ENCODE peak calls at places on chromosomes 16 and 17, in eight cellular contexts. F is vagina, W is HCT116, U is choroid plexus epithelial cell, P is psoas muscle, K is HFFc6, X is Panc1, S is Calu3. B is an unnamed sample.

GRCh38 chr16:12066823-12067222 is 90.3 kb downstream of the SNX29 start:
- DNase-seq in F (no peak), S (no peak), P (no peak), X (no peak), U (no peak), K (no peak), W (no peak), B (no peak)

GRCh38 chr17:45405250-45406086 is 27.2 kb downstream of the ARHGAP27 start:
- DNase-seq in U (peak), W (no peak), F (no peak), X (no peak), P (no peak), S (no peak), K (no peak), B (no peak)

GRCh38 chr16:11100239-11100750 is 155.7 kb downstream of the SOCS1 start:
- DNase-seq in U (peak), X (no peak), F (no peak), P (peak), S (no peak), W (peak), K (peak), B (peak)

GRCh38 chr17:15957206-15957605 is 12.3 kb downstream of the ADORA2B start:
- DNase-seq in S (no peak), W (peak), F (no peak), U (no peak), X (no peak), P (no peak), K (no peak), B (peak)

GRCh38 chr16:554640-555413 is 5.4 kb upstream of the PRR35 start:
- DNase-seq in U (no peak), F (no peak), K (peak), S (no peak), X (no peak), P (peak), W (no peak), B (no peak)

GRCh38 chr16:56203052-56203451 is 11.8 kb downstream of the GNAO1 start:
- DNase-seq in W (peak), P (peak), F (no peak), U (peak), X (no peak), K (peak), S (peak), B (peak)

GRCh38 chr17:75227729-75228128 is 22.2 kb downstream of the NUP85 start:
- DNase-seq in K (no peak), U (no peak), S (no peak), P (no peak), X (no peak), F (no peak), W (no peak), B (no peak)

GRCh38 chr16:11229906-11230305 is 26.1 kb downstream of the SOCS1 start:
- DNase-seq in U (no peak), F (no peak), S (peak), K (no peak), P (no peak), X (no peak), W (no peak), B (peak)

GRCh38 chr17:67376509-67376891 is 581 bp upstream of the PITPNC1 start:
- DNase-seq in P (no peak), S (no peak), K (peak), X (no peak), F (no peak), U (peak), W (no peak), B (peak)

GRCh38 chr16:30783280-30784109 is 3.5 kb downstream of the ZNF629 start:
- DNase-seq in F (no peak), K (no peak), P (no peak), W (no peak), X (no peak), U (no peak), S (no peak), B (no peak)

GRCh38 chr17:38872671-38873385 is 3.0 kb downstream of the LASP1 start:
- DNase-seq in X (no peak), U (no peak), F (no peak), S (no peak), K (no peak), P (no peak), W (no peak), B (no peak)

GRCh38 chr16:69595127-69596036 is 29.6 kb downstream of the NFAT5 start:
- DNase-seq in P (no peak), W (no peak), K (peak), U (peak), S (no peak), X (peak), F (no peak), B (peak)

GRCh38 chr16:9441021-9441420 is 349.6 kb downstream of the HAPSTR1 start:
- DNase-seq in F (no peak), K (no peak), U (no peak), W (no peak), P (no peak), S (peak), X (no peak), B (no peak)

GRCh38 chr16:74830646-74831045 is 56.0 kb upstream of the FA2H start:
- DNase-seq in F (no peak), S (no peak), K (no peak), P (no peak), W (no peak), U (no peak), X (no peak), B (no peak)

GRCh38 chr16:56817056-56817455 is 48.0 kb upstream of the SLC12A3 start:
- DNase-seq in P (no peak), K (no peak), U (no peak), S (no peak), X (no peak), W (no peak), F (no peak), B (no peak)

GRCh38 chr17:58415371-58416055 is 1.8 kb downstream of the RNF43 start:
- DNase-seq in S (peak), P (no peak), X (no peak), W (no peak), U (no peak), K (no peak), F (no peak), B (peak)

GRCh38 chr17:51650772-51651171 is 390.4 kb downstream of the UTP18 start:
- DNase-seq in X (no peak), U (no peak), S (no peak), K (no peak), W (no peak), P (no peak), F (no peak), B (no peak)

GRCh38 chr17:30236807-30237206 is 1.3 kb upstream of the SLC6A4 start:
- DNase-seq in P (peak), X (no peak), U (peak), W (peak), F (no peak), S (peak), K (no peak), B (peak)

GRCh38 chr16:27692576-27692975 is 142.6 kb downstream of the KATNIP start:
- DNase-seq in F (no peak), P (no peak), S (no peak), W (no peak), U (no peak), K (no peak), X (no peak), B (no peak)

GRCh38 chr16:55146939-55147338 is 177.1 kb upstream of the IRX6 start:
- DNase-seq in S (no peak), U (no peak), F (no peak), K (no peak), W (no peak), X (no peak), P (no peak), B (no peak)

GRCh38 chr17:57211010-57211411 is 45.3 kb upstream of the MSI2 start:
- DNase-seq in F (no peak), K (no peak), W (no peak), P (no peak), U (no peak), X (no peak), S (no peak), B (peak)

GRCh38 chr16:19167710-19168172 is 299 bp upstream of the SYT17 start:
- DNase-seq in W (peak), K (peak), F (no peak), U (peak), X (no peak), P (peak), S (peak), B (peak)

GRCh38 chr17:76670020-76670707 is 26.6 kb upstream of the ST6GALNAC1 start:
- DNase-seq in K (no peak), P (no peak), S (no peak), U (peak), W (no peak), X (no peak), F (no peak), B (peak)

GRCh38 chr17:81517339-81518112 is 4.9 kb upstream of the ACTG1 start:
- DNase-seq in S (no peak), P (peak), K (no peak), W (no peak), X (no peak), U (no peak), F (no peak), B (no peak)
- TF ChIP-seq CTCF in S (no peak), P (no peak), K (no peak), W (no peak), X (no peak), U (no peak), F (no peak), B (no peak)

DNA sequence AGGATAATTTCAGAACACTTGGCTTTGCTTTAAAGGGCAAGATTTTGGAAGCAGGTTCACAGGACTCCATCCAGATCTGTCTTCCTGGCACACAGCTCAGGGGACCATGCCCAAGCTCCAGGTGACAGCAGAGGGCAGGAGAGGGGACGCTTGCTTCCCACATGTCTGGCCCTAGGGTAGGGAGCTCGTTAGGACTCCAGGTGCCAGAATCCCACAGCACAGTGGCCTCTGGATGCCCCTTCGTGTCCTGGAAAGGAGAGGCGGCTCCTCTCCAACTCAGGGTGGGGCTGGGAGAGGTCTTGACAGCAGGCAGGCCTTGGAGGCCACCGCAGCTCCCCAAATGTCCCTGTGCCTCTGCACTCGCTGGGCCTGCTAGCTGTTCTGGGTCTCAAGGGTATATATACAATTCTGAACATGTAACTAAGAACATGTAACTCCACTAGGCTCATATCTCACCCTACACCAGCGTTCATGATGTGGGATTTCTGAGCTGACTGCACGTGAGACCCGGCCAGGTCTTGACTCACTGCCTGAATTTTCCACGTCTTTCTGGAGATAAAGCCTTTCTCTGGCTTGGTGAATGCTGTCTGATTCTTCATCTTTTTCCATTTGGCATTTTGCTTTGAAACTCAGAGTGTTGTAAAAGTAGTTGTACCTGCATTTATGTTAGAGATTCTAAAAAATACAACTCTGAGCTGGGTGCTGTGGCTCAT is 52.8 kb downstream of the MARCHF10 start:
- DNase-seq in F (no peak), X (no peak), U (no peak), W (no peak), S (peak), K (no peak), P (no peak), B (no peak)
- TF ChIP-seq CTCF in F (no peak), X (no peak), U (no peak), W (peak), S (no peak), K (no peak), P (no peak), B (no peak)

GRCh38 chr17:13735444-13735843 is 133.7 kb upstream of the HS3ST3A1 start:
- DNase-seq in K (peak), U (no peak), F (no peak), S (no peak), X (no peak), P (no peak), W (no peak), B (no peak)
- TF ChIP-seq CTCF in K (peak), U (peak), F (no peak), S (no peak), X (no peak), P (no peak), W (no peak), B (no peak)

GRCh38 chr16:57938936-57939871 is 31.7 kb downstream of the CNGB1 start:
- DNase-seq in P (peak), W (peak), U (peak), K (peak), S (peak), F (no peak), X (no peak), B (peak)
- TF ChIP-seq CTCF in P (no peak), W (no peak), U (peak), K (peak), S (no peak), F (no peak), X (no peak), B (no peak)

GRCh38 chr17:4187076-4187475 is 44.1 kb downstream of the CYB5D2 start:
- DNase-seq in P (no peak), S (no peak), U (peak), X (no peak), K (no peak), F (no peak), W (no peak), B (peak)
- TF ChIP-seq CTCF in P (no peak), S (no peak), U (no peak), X (no peak), K (no peak), F (no peak), W (no peak), B (no peak)

B was measured in MCF 10A.